ENCODE peak calls at places on chromosomes 4 and X, in five cellular contexts. N is mammary epithelial cell, R is GM23338, F is GM18507, T is NT2/D1. K is an unnamed sample.

GRCh38 chr4:122903766-122904165 is 18.6 kb downstream of the NUDT6 start:
- DNase-seq in R (no peak), F (no peak), N (no peak), T (no peak), K (no peak)

GRCh38 chrX:17967888-17968287 is 106.8 kb upstream of the RAI2 start:
- DNase-seq in F (no peak), N (no peak), R (peak), T (no peak), K (no peak)

GRCh38 chr4:38567448-38567847 is 96.6 kb upstream of the KLF3 start:
- DNase-seq in T (no peak), F (no peak), N (peak), R (no peak), K (no peak)

GRCh38 chrX:153684447-153685178 is 3.1 kb upstream of the SLC6A8 start:
- DNase-seq in F (no peak), R (peak), T (no peak), N (no peak), K (peak)

GRCh38 chr4:6719611-6720179 is 3.7 kb downstream of the BLOC1S4 start:
- DNase-seq in F (no peak), T (no peak), R (no peak), N (no peak), K (no peak)

GRCh38 chr4:184287697-184288255 is 70.1 kb upstream of the ENPP6 start:
- DNase-seq in N (peak), F (no peak), R (peak), T (no peak), K (no peak)

GRCh38 chr4:169060396-169061081 is 50.5 kb upstream of the CBR4 start:
- DNase-seq in T (no peak), N (no peak), F (no peak), R (no peak), K (no peak)

GRCh38 chr4:37693450-37694190 is 7.4 kb upstream of the RELL1 start:
- DNase-seq in T (no peak), R (no peak), F (no peak), N (peak), K (no peak)

GRCh38 chrX:2901367-2902036 is 27.6 kb downstream of the ARSD start:
- DNase-seq in T (no peak), F (no peak), R (no peak), N (no peak), K (no peak)

GRCh38 chrX:108601276-108601675 is 135.1 kb downstream of the IRS4 start:
- DNase-seq in F (no peak), R (peak), T (peak), N (no peak), K (no peak)

GRCh38 chrX:65516756-65517155 is 17.8 kb downstream of the LAS1L start:
- DNase-seq in F (no peak), R (no peak), T (no peak), N (no peak), K (no peak)

GRCh38 chr4:76365636-76366035 is 55.3 kb downstream of the CCDC158 start:
- DNase-seq in R (no peak), F (no peak), N (peak), T (no peak), K (no peak)

GRCh38 chrX:31099536-31100090 is 27.8 kb upstream of the FTHL17 start:
- DNase-seq in R (no peak), N (peak), F (no peak), T (no peak), K (no peak)

GRCh38 chrX:132737743-132738142 is 220.7 kb downstream of the HS6ST2 start:
- DNase-seq in F (no peak), T (no peak), R (no peak), N (peak), K (no peak)

GRCh38 chr4:4651811-4652609 is 110.2 kb upstream of the STX18 start:
- DNase-seq in F (no peak), T (no peak), R (peak), N (no peak), K (no peak)

GRCh38 chr4:109434793-109435080 is 1.1 kb downstream of the SEC24B start:
- DNase-seq in N (no peak), R (no peak), T (no peak), F (no peak), K (no peak)

GRCh38 chr4:158970786-158971185 is 132.1 kb upstream of the RAPGEF2 start:
- DNase-seq in F (no peak), T (no peak), R (no peak), N (no peak), K (no peak)

GRCh38 chr4:73275318-73275654 is 16.7 kb upstream of the ANKRD17 start:
- DNase-seq in T (no peak), F (no peak), N (no peak), R (no peak), K (no peak)

GRCh38 chrX:102154218-102154860 is 1.4 kb downstream of the BEX5 start:
- DNase-seq in R (peak), F (no peak), N (no peak), T (no peak), K (no peak)

GRCh38 chr4:10736895-10737294 is 52.3 kb upstream of the CLNK start:
- DNase-seq in T (no peak), N (no peak), F (no peak), R (peak), K (no peak)

GRCh38 chrX:23332888-23333821 is 1.5 kb upstream of the PTCHD1 start:
- DNase-seq in F (no peak), T (no peak), R (peak), N (no peak), K (no peak)

GRCh38 chr4:127560755-127561154 is 72.0 kb upstream of the INTU start:
- DNase-seq in T (no peak), R (no peak), F (no peak), N (no peak), K (no peak)

GRCh38 chr4:78661923-78662521 is 110.5 kb downstream of the ANXA3 start:
- DNase-seq in N (no peak), F (no peak), T (no peak), R (peak), K (no peak)

GRCh38 chrX:39258331-39258730 is 457.1 kb downstream of the MID1IP1 start:
- DNase-seq in F (no peak), N (no peak), T (no peak), R (no peak), K (no peak)

GRCh38 chr4:14434916-14435315 is 567.4 kb upstream of the CPEB2 start:
- DNase-seq in N (no peak), T (no peak), F (no peak), R (no peak), K (no peak)

GRCh38 chrX:72208126-72208525 is 26.6 kb downstream of the PIN4 start:
- DNase-seq in N (no peak), F (no peak), T (no peak), R (no peak), K (no peak)